ENCODE peak calls at places on chromosomes 2 and 18, in ten cellular contexts. F, S, Z, Q, A, M, J, D, L and K are unnamed samples.

GRCh38 chr2:60554649-60555065 is 1.2 kb upstream of the BCL11A start:
- DNase-seq in Q (no peak), D (peak), M (no peak), L (no peak), A (no peak), F (peak), S (no peak), J (no peak), Z (no peak), K (no peak)

GRCh38 chr2:39834426-39834825 is 55.4 kb upstream of the THUMPD2 start:
- DNase-seq in D (no peak), Z (no peak), L (no peak), A (no peak), F (no peak), S (no peak), M (no peak), Q (no peak), J (no peak), K (no peak)

GRCh38 chr18:80234398-80234797 is 12.9 kb downstream of the PARD6G start:
- DNase-seq in Z (no peak), F (no peak), L (no peak), J (no peak), D (no peak), A (no peak), M (no peak), Q (no peak), S (no peak), K (no peak)

GRCh38 chr2:128282976-128283810 is 35.5 kb downstream of the HS6ST1 start:
- DNase-seq in S (no peak), J (no peak), D (peak), Z (no peak), A (no peak), Q (no peak), L (no peak), F (no peak), M (peak), K (no peak)

GRCh38 chr2:147860009-147860408 is 15.2 kb downstream of the ACVR2A start:
- DNase-seq in S (no peak), Z (no peak), J (no peak), Q (no peak), M (no peak), D (peak), L (no peak), A (no peak), F (no peak), K (no peak)

GRCh38 chr2:12412898-12413305 is 303.8 kb upstream of the TRIB2 start:
- DNase-seq in M (no peak), A (no peak), J (no peak), F (no peak), D (no peak), Q (no peak), Z (no peak), S (peak), L (peak), K (no peak)

GRCh38 chr2:127859712-127860085 is 1.7 kb upstream of the POLR2D start:
- DNase-seq in L (no peak), S (no peak), Z (peak), A (no peak), D (peak), F (peak), J (no peak), M (no peak), Q (peak), K (no peak)

GRCh38 chr2:64857581-64858471 is 131.4 kb upstream of the SLC1A4 start:
- DNase-seq in A (no peak), J (peak), S (no peak), D (peak), Q (no peak), F (no peak), L (peak), M (no peak), Z (no peak), K (peak)

GRCh38 chr18:48333563-48333962 is 75.6 kb downstream of the ZBTB7C start:
- DNase-seq in J (no peak), M (no peak), L (no peak), S (no peak), Z (no peak), A (no peak), F (no peak), Q (no peak), D (peak), K (no peak)

GRCh38 chr18:14970027-14970426 is 222.1 kb downstream of the ANKRD30B start:
- DNase-seq in A (no peak), Q (no peak), J (no peak), L (no peak), M (no peak), S (no peak), D (no peak), Z (no peak), F (no peak), K (no peak)

GRCh38 chr2:98759338-98759737 is 28.4 kb upstream of the MGAT4A start:
- DNase-seq in L (no peak), S (no peak), D (no peak), J (no peak), M (no peak), F (no peak), Z (no peak), A (no peak), Q (no peak), K (no peak)

GRCh38 chr2:143903172-143903856 is 616.6 kb downstream of the ZEB2 start:
- DNase-seq in M (no peak), D (no peak), J (no peak), L (peak), S (no peak), F (no peak), Z (no peak), Q (no peak), A (no peak), K (no peak)

GRCh38 chr2:64352292-64352691 is 101.7 kb upstream of the LGALSL start:
- DNase-seq in M (no peak), S (no peak), J (no peak), Q (no peak), F (no peak), D (no peak), L (no peak), A (peak), Z (no peak), K (no peak)

GRCh38 chr2:86022661-86023365 is 82.9 kb downstream of the POLR1A start:
- DNase-seq in A (no peak), S (no peak), Z (no peak), M (no peak), Q (no peak), F (no peak), D (no peak), J (no peak), L (no peak), K (no peak)

GRCh38 chr2:31256611-31257382 is 22.8 kb downstream of the EHD3 start:
- DNase-seq in Q (no peak), L (no peak), J (no peak), M (no peak), F (no peak), A (no peak), D (no peak), Z (no peak), S (no peak), K (peak)

GRCh38 chr2:102657770-102658169 is 38.4 kb downstream of the SLC9A2 start:
- DNase-seq in Q (no peak), L (no peak), D (no peak), Z (peak), F (no peak), J (no peak), A (peak), M (no peak), S (no peak), K (no peak)

GRCh38 chr2:29821591-29821990 is 99.8 kb downstream of the ALK start:
- DNase-seq in J (no peak), Q (no peak), D (no peak), L (no peak), Z (no peak), S (no peak), M (no peak), A (no peak), F (no peak), K (no peak)

GRCh38 chr18:27378396-27379094 is 193.4 kb upstream of the CHST9 start:
- DNase-seq in F (no peak), M (no peak), Z (peak), S (peak), Q (no peak), J (no peak), L (peak), A (no peak), D (no peak), K (no peak)

GRCh38 chr2:187679454-187679853 is 125.2 kb upstream of the TFPI start:
- DNase-seq in F (no peak), A (no peak), S (no peak), J (no peak), D (no peak), Z (no peak), M (no peak), Q (no peak), L (no peak), K (no peak)

GRCh38 chr18:61470111-61470673 is 137.0 kb downstream of the CDH20 start:
- DNase-seq in M (no peak), S (no peak), D (no peak), A (no peak), Q (no peak), J (no peak), Z (no peak), L (no peak), F (no peak), K (no peak)

GRCh38 chr2:10007921-10008808 is 35.2 kb upstream of the KLF11 start:
- DNase-seq in J (no peak), S (peak), A (no peak), Q (no peak), Z (no peak), M (no peak), D (no peak), L (no peak), F (no peak), K (no peak)

GRCh38 chr2:26172189-26172865 is 561 bp upstream of the GAREM2 start:
- DNase-seq in F (no peak), S (no peak), D (peak), M (no peak), A (peak), Q (no peak), J (no peak), Z (no peak), L (no peak), K (no peak)

DNA sequence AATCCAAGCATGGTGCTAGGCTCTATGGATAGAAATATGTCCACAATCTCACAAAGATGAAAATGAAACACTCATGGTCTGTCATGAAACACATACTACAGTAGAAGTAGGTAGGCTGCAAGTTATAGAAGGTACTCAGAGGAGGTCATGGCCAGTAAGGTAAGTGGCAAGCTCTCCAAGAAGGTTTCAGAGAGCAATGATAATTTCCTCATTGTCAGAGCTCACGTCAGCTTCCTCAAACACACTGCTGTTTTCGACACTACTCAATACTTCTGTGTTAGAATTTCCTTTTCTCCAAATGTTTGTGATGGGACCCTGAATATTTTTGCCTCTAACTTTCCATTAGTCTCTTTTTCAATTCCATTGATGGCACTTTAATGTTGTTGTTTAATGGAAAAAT is 25.5 kb downstream of the CCDC141 start:
- DNase-seq in J (no peak), A (no peak), F (no peak), S (no peak), Q (no peak), M (no peak), Z (no peak), L (no peak), D (no peak), K (no peak)
- H3K27ac ChIP-seq in J (no peak), A (no peak), F (no peak), S (no peak), Q (no peak), M (no peak), Z (no peak), L (no peak), D (peak), K (no peak)

GRCh38 chr2:239132156-239132709 is 268.6 kb downstream of the HDAC4 start:
- DNase-seq in Z (no peak), M (no peak), S (no peak), L (no peak), J (no peak), D (no peak), Q (no peak), F (no peak), A (no peak), K (no peak)
- H3K27ac ChIP-seq in Z (no peak), M (no peak), S (no peak), L (no peak), J (no peak), D (no peak), Q (no peak), F (no peak), A (no peak), K (peak)

GRCh38 chr2:237210297-237210696 is 124.6 kb downstream of the COPS8 start:
- DNase-seq in F (no peak), L (no peak), A (no peak), S (no peak), Q (no peak), M (no peak), Z (no peak), J (no peak), D (no peak), K (no peak)
- H3K27ac ChIP-seq in F (no peak), L (no peak), A (no peak), S (no peak), Q (no peak), M (no peak), Z (no peak), J (no peak), D (no peak), K (no peak)

GRCh38 chr2:237688081-237688480 is 60.7 kb downstream of the LRRFIP1 start:
- DNase-seq in S (no peak), J (no peak), F (no peak), Z (no peak), Q (no peak), L (no peak), A (no peak), D (no peak), M (no peak), K (no peak)
- H3K27ac ChIP-seq in S (peak), J (peak), F (no peak), Z (peak), Q (peak), L (peak), A (peak), D (no peak), M (peak), K (no peak)

GRCh38 chr2:204539010-204539385 is 6.3 kb upstream of the PARD3B start:
- DNase-seq in A (no peak), Z (no peak), Q (no peak), S (no peak), J (no peak), L (no peak), D (no peak), M (no peak), F (no peak), K (no peak)
- H3K27ac ChIP-seq in A (no peak), Z (no peak), Q (no peak), S (no peak), J (no peak), L (no peak), D (no peak), M (no peak), F (no peak), K (no peak)

DNA sequence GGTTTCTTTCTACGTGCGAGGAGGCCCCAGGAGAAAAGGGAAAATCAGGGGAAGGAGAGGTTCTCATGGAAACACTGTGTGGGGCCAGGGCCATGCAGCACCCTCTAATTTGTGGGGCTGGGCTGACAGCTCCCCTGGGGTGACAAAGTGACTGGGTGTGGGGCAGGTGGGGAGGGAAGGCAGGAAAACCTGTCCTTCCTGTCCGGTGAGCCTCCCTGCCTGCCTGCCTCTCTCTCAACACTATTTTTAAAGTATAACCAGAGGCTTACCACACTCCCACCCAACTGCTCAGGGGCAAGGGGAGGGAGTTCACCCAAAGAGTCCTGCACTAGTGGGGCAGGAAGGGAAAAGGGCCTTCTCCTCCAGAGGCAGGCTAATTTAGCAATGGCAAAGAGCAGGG is 10.5 kb upstream of the EPAS1 start:
- DNase-seq in F (no peak), D (no peak), A (no peak), L (no peak), J (no peak), Q (no peak), Z (no peak), S (no peak), M (no peak), K (no peak)
- H3K27ac ChIP-seq in F (no peak), D (no peak), A (no peak), L (no peak), J (no peak), Q (no peak), Z (no peak), S (no peak), M (no peak), K (no peak)

DNA sequence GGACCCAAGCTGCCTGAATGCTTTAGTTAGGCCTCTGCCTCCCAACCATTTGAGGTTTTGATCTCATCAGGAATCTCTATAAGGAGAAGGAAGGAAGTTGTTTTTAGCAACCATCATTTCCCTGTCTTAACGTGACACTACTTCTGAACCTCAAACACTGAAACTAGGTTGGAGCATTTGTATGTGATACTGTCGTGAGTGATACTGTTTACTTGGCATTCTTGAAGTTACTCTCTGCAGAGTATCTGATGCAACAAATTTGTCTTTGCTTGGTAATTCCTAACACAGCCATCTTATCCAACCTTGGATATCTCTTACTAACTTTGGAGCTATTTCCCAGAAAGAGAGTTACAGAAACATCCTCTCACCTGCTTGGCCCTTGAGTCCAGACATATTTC is 22.1 kb downstream of the TTLL4 start:
- DNase-seq in Z (no peak), S (no peak), Q (no peak), J (no peak), A (no peak), F (no peak), M (no peak), D (no peak), L (no peak), K (no peak)
- H3K27ac ChIP-seq in Z (peak), S (peak), Q (no peak), J (no peak), A (no peak), F (no peak), M (peak), D (no peak), L (peak), K (peak)